ENCODE peak calls at places on chromosomes 13 and 19, in six cellular contexts. K, N, S, D, Y and H are unnamed samples.

GRCh38 chr13:98842074-98842473 is 89.6 kb upstream of the SLC15A1 start:
- DNase-seq in N (no peak), D (no peak), K (no peak), Y (no peak), S (no peak), H (no peak)

GRCh38 chr13:31923134-31923763 is 108.3 kb upstream of the FRY start:
- DNase-seq in N (no peak), D (no peak), K (no peak), S (no peak), Y (no peak), H (no peak)

GRCh38 chr19:50030225-50030624 is 4.4 kb downstream of the ZNF473 start:
- DNase-seq in N (no peak), K (no peak), Y (no peak), D (no peak), S (no peak), H (no peak)

GRCh38 chr19:35557539-35558399 is 5.7 kb downstream of the ATP4A start:
- DNase-seq in Y (peak), D (peak), K (peak), N (peak), S (peak), H (peak)

GRCh38 chr19:51550848-51551672 is 19.6 kb upstream of the SIGLEC6 start:
- DNase-seq in D (no peak), Y (no peak), K (no peak), N (no peak), S (no peak), H (no peak)

GRCh38 chr13:73096173-73097117 is 37.6 kb downstream of the KLF5 start:
- DNase-seq in K (no peak), N (no peak), S (peak), Y (no peak), D (no peak), H (no peak)

GRCh38 chr13:101289764-101290163 is 126.5 kb downstream of the NALCN start:
- DNase-seq in K (peak), Y (peak), S (peak), N (peak), D (peak), H (peak)

GRCh38 chr13:20351279-20352022 is 119.3 kb upstream of the GJB6 start:
- DNase-seq in S (peak), N (no peak), K (no peak), Y (peak), D (no peak), H (no peak)

GRCh38 chr19:2359992-2360875 is at the start of gene TMPRSS9:
- DNase-seq in S (no peak), D (no peak), K (no peak), N (no peak), Y (no peak), H (peak)

GRCh38 chr19:49932731-49933131 is 3.4 kb upstream of the NUP62 start:
- DNase-seq in N (no peak), K (no peak), Y (no peak), S (no peak), D (no peak), H (no peak)